ENCODE peak calls at places on chromosomes 1 and 21, in four cellular contexts. One of them, this sample, is unnamed.
A peak's percentile ranks its signal among the peaks of the same experiment; 100 is the strongest.

GRCh38 chr1:176843352-176844297 is 320.9 kb downstream of the ASTN1 start:
- DNase-seq in BJ: no peak
- DNase-seq in AG09319: peak; percentile 22
- DNase-seq in AG04449: peak; percentile 26
- DNase-seq in this sample: peak; percentile 53

GRCh38 chr1:239536165-239536849 is 149.9 kb downstream of the CHRM3 start:
- DNase-seq in BJ: no peak
- DNase-seq in AG09319: no peak
- DNase-seq in AG04449: no peak
- DNase-seq in this sample: no peak

GRCh38 chr1:16393255-16394177 is 26.5 kb downstream of the SZRD1 start:
- DNase-seq in BJ: no peak
- DNase-seq in AG09319: no peak
- DNase-seq in AG04449: no peak
- DNase-seq in this sample: no peak

GRCh38 chr1:68624233-68624632 is 127.4 kb upstream of the DEPDC1 start:
- DNase-seq in BJ: no peak
- DNase-seq in AG09319: no peak
- DNase-seq in AG04449: no peak
- DNase-seq in this sample: peak; percentile 54

GRCh38 chr1:109765483-109765815 is 1.7 kb upstream of the EPS8L3 start:
- DNase-seq in BJ: no peak
- DNase-seq in AG09319: no peak
- DNase-seq in AG04449: no peak
- DNase-seq in this sample: no peak

GRCh38 chr21:45972716-45973474 is 8.7 kb upstream of the COL6A1 start:
- DNase-seq in BJ: no peak
- DNase-seq in AG09319: peak; percentile 81
- DNase-seq in AG04449: no peak
- DNase-seq in this sample: no peak

GRCh38 chr1:114352797-114353196 is 158.2 kb downstream of the TRIM33 start:
- DNase-seq in BJ: no peak
- DNase-seq in AG09319: no peak
- DNase-seq in AG04449: no peak
- DNase-seq in this sample: no peak

GRCh38 chr1:2502661-2503553 is 23.5 kb downstream of the PANK4 start:
- DNase-seq in BJ: no peak
- DNase-seq in AG09319: no peak
- DNase-seq in AG04449: no peak
- DNase-seq in this sample: no peak

GRCh38 chr1:81801834-81802531 is 1.2 kb downstream of the ADGRL2 start:
- DNase-seq in BJ: no peak
- DNase-seq in AG09319: no peak
- DNase-seq in AG04449: no peak
- DNase-seq in this sample: peak; percentile 59

GRCh38 chr1:204075890-204076837 is 3.2 kb downstream of the SOX13 start:
- DNase-seq in BJ: no peak
- DNase-seq in AG09319: no peak
- DNase-seq in AG04449: no peak
- DNase-seq in this sample: no peak

GRCh38 chr21:39313457-39314154 is at the start of gene BRWD1:
- DNase-seq in BJ: no peak
- DNase-seq in AG09319: peak; percentile 74
- DNase-seq in AG04449: peak; percentile 47
- DNase-seq in this sample: peak; percentile 78

GRCh38 chr1:168362991-168363390 is 82.3 kb downstream of the TBX19 start:
- DNase-seq in BJ: no peak
- DNase-seq in AG09319: no peak
- DNase-seq in AG04449: no peak
- DNase-seq in this sample: no peak

GRCh38 chr1:186680031-186681012 is at the start of gene PTGS2:
- DNase-seq in BJ: peak; percentile 87
- DNase-seq in AG09319: peak; percentile 86
- DNase-seq in AG04449: peak; percentile 85
- DNase-seq in this sample: peak; percentile 96

GRCh38 chr1:5959667-5960230 is 32.5 kb downstream of the NPHP4 start:
- DNase-seq in BJ: no peak
- DNase-seq in AG09319: no peak
- DNase-seq in AG04449: no peak
- DNase-seq in this sample: no peak

GRCh38 chr1:22570140-22570909 is 7.0 kb downstream of the EPHA8 start:
- DNase-seq in BJ: no peak
- DNase-seq in AG09319: no peak
- DNase-seq in AG04449: no peak
- DNase-seq in this sample: no peak

GRCh38 chr1:22831729-22832413 is 121.2 kb downstream of the EPHB2 start:
- DNase-seq in BJ: peak; percentile 66
- DNase-seq in AG09319: peak; percentile 22
- DNase-seq in AG04449: no peak
- DNase-seq in this sample: peak; percentile 95

GRCh38 chr1:31657020-31657804 is 12.5 kb upstream of the PEF1 start:
- DNase-seq in BJ: no peak
- DNase-seq in AG09319: no peak
- DNase-seq in AG04449: no peak
- DNase-seq in this sample: no peak

GRCh38 chr1:7281821-7282220 is 489.3 kb upstream of the VAMP3 start:
- DNase-seq in BJ: no peak
- DNase-seq in AG09319: no peak
- DNase-seq in AG04449: no peak
- DNase-seq in this sample: peak; percentile 93

GRCh38 chr1:26697978-26698849 is 2.4 kb downstream of the ARID1A start:
- DNase-seq in BJ: peak; percentile 93
- DNase-seq in AG09319: peak; percentile 90
- DNase-seq in AG04449: peak; percentile 92
- DNase-seq in this sample: peak; percentile 91

GRCh38 chr1:165257969-165258459 is 98.5 kb downstream of the LMX1A start:
- DNase-seq in BJ: no peak
- DNase-seq in AG09319: peak; percentile 24
- DNase-seq in AG04449: no peak
- DNase-seq in this sample: peak; percentile 97

GRCh38 chr1:199247891-199248290 is 609.1 kb downstream of the PTPRC start:
- DNase-seq in BJ: no peak
- DNase-seq in AG09319: no peak
- DNase-seq in AG04449: no peak
- DNase-seq in this sample: no peak

GRCh38 chr1:199246716-199247115 is 607.9 kb downstream of the PTPRC start:
- DNase-seq in BJ: no peak
- DNase-seq in AG09319: no peak
- DNase-seq in AG04449: no peak
- DNase-seq in this sample: no peak

GRCh38 chr1:199242162-199242561 is 603.3 kb downstream of the PTPRC start:
- DNase-seq in BJ: no peak
- DNase-seq in AG09319: no peak
- DNase-seq in AG04449: no peak
- DNase-seq in this sample: no peak

GRCh38 chr1:199242601-199243000 is 603.8 kb downstream of the PTPRC start:
- DNase-seq in BJ: no peak
- DNase-seq in AG09319: no peak
- DNase-seq in AG04449: no peak
- DNase-seq in this sample: no peak

GRCh38 chr1:199243423-199244061 is 604.7 kb downstream of the PTPRC start:
- DNase-seq in BJ: no peak
- DNase-seq in AG09319: no peak
- DNase-seq in AG04449: no peak
- DNase-seq in this sample: peak; percentile 71
- TF ChIP-seq CTCF in BJ: peak; percentile 67
- TF ChIP-seq CTCF in AG09319: peak; percentile 47
- TF ChIP-seq CTCF in AG04449: peak; percentile 73
- TF ChIP-seq CTCF in this sample: peak; percentile 90

DNA sequence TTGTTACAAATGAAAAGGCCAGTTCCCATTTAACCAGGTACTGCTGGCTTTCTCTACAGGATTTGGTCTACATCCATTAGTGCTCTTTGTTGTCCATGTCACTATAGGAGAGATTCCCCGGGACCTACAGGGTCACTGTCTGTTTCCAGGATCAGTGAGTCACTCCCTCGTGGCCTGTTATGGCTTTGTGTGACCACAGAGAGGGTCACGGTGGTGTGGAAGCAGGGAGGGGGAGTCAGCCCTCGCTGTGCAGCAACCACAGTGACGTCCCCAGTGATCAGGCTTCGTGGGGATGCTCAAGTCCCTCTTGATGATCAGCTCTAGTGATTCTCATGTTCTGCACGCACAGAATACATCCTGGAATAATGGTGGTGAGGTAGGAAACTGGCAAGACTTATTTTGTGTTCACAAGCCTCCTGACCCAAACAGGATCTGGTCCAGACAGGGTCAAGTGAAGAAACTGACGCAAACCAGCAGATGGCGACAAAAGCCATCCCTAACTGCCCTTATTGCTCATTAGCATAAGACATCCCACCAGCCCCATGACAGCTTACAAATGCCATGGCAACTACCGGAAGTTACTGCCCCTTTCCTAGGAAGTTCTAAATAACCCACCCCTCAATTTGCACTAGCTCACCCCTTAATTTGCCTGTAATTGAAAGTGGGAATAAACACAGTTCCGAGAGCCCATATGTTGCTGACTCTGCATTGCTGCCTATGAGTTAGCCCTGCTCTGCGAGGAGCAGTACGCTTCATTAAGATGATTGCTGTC is 98.5 kb downstream of the DISC1 start:
- DNase-seq in BJ: no peak
- DNase-seq in AG09319: peak; percentile 8
- DNase-seq in AG04449: no peak
- DNase-seq in this sample: peak; percentile 90
- TF ChIP-seq CTCF in BJ: peak; percentile 46
- TF ChIP-seq CTCF in AG09319: peak; percentile 38
- TF ChIP-seq CTCF in AG04449: peak; percentile 33
- TF ChIP-seq CTCF in this sample: peak; percentile 79

GRCh38 chr21:35603471-35603870 is 456.9 kb downstream of the SETD4 start:
- DNase-seq in BJ: no peak
- DNase-seq in AG09319: no peak
- DNase-seq in AG04449: no peak
- DNase-seq in this sample: no peak

GRCh38 chr21:35607406-35607805 is 452.9 kb downstream of the SETD4 start:
- DNase-seq in BJ: no peak
- DNase-seq in AG09319: no peak
- DNase-seq in AG04449: no peak
- DNase-seq in this sample: no peak

GRCh38 chr21:35609263-35609662 is 451.1 kb downstream of the SETD4 start:
- DNase-seq in BJ: no peak
- DNase-seq in AG09319: no peak
- DNase-seq in AG04449: no peak
- DNase-seq in this sample: peak; percentile 34

GRCh38 chr21:35606136-35606535 is 454.2 kb downstream of the SETD4 start:
- DNase-seq in BJ: no peak
- DNase-seq in AG09319: no peak
- DNase-seq in AG04449: no peak
- DNase-seq in this sample: no peak

GRCh38 chr21:35606578-35606977 is 453.7 kb downstream of the SETD4 start:
- DNase-seq in BJ: no peak
- DNase-seq in AG09319: no peak
- DNase-seq in AG04449: no peak
- DNase-seq in this sample: no peak
- TF ChIP-seq CTCF in BJ: no peak
- TF ChIP-seq CTCF in AG09319: no peak
- TF ChIP-seq CTCF in AG04449: no peak
- TF ChIP-seq CTCF in this sample: no peak

GRCh38 chr1:9314101-9314500 is 21.4 kb downstream of the SPSB1 start:
- DNase-seq in BJ: no peak
- DNase-seq in AG09319: no peak
- DNase-seq in AG04449: no peak
- DNase-seq in this sample: no peak
- TF ChIP-seq CTCF in BJ: no peak
- TF ChIP-seq CTCF in AG09319: no peak
- TF ChIP-seq CTCF in AG04449: no peak
- TF ChIP-seq CTCF in this sample: no peak

GRCh38 chr1:35454616-35455015 is 102.6 kb downstream of the KIAA0319L start:
- DNase-seq in BJ: no peak
- DNase-seq in AG09319: peak; percentile 44
- DNase-seq in AG04449: peak; percentile 42
- DNase-seq in this sample: peak; percentile 42
- TF ChIP-seq CTCF in BJ: peak; percentile 41
- TF ChIP-seq CTCF in AG09319: peak; percentile 36
- TF ChIP-seq CTCF in AG04449: no peak
- TF ChIP-seq CTCF in this sample: no peak

DNA sequence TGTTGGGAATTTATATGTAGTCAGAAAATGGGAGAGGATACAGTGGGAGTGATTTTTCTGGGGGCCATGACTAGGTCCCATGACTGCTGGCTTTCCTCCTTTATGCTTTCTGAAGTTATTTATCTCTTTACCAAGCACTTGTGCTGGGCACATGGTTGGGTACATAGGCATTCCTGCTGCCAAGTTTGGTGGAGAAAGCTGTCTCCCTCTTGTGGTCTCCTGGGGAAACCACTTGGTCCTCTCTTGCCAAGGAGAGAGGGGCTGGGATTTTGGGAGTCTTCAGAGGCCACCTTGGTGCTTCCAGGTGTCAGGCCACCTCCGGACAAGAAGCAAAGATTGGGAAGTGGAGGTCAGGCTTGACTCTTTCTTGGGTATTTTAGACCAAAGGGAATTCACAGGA is 120.2 kb upstream of the KCNE2 start:
- DNase-seq in BJ: no peak
- DNase-seq in AG09319: no peak
- DNase-seq in AG04449: no peak
- DNase-seq in this sample: peak; percentile 51
- TF ChIP-seq CTCF in BJ: peak; percentile 61
- TF ChIP-seq CTCF in AG09319: peak; percentile 54
- TF ChIP-seq CTCF in AG04449: peak; percentile 46
- TF ChIP-seq CTCF in this sample: peak; percentile 43

DNA sequence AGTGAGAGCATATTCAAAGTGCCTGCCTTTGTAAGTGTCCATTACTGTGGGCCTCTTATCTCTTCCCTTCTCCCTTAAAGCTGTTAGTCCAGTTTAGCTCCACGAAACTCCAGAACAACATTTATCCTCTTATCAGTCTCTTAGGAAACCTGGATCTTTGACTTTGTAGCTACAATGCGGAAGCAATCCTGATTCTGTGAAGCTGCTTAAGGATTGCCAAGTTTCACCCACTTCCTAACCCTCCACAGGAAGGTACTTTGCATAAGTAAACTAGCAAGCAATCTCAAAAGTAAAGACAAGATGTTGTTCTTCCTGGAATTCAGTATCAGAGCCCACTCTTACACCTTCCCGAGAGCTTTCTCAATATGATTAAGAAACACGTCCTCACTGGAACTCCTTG is 164.9 kb upstream of the USP25 start:
- DNase-seq in BJ: no peak
- DNase-seq in AG09319: no peak
- DNase-seq in AG04449: no peak
- DNase-seq in this sample: no peak
- TF ChIP-seq CTCF in BJ: no peak
- TF ChIP-seq CTCF in AG09319: no peak
- TF ChIP-seq CTCF in AG04449: no peak
- TF ChIP-seq CTCF in this sample: no peak

GRCh38 chr1:32892368-32893197 is 6.3 kb downstream of the HPCA start:
- DNase-seq in BJ: no peak
- DNase-seq in AG09319: no peak
- DNase-seq in AG04449: no peak
- DNase-seq in this sample: no peak
- TF ChIP-seq CTCF in BJ: peak; percentile 29
- TF ChIP-seq CTCF in AG09319: peak; percentile 28
- TF ChIP-seq CTCF in AG04449: peak; percentile 56
- TF ChIP-seq CTCF in this sample: peak; percentile 25

GRCh38 chr1:245153081-245153644 is 1.6 kb upstream of the KIF26B start:
- DNase-seq in BJ: no peak
- DNase-seq in AG09319: peak; percentile 31
- DNase-seq in AG04449: peak; percentile 10
- DNase-seq in this sample: peak; percentile 89
- TF ChIP-seq CTCF in BJ: peak; percentile 72
- TF ChIP-seq CTCF in AG09319: peak; percentile 67
- TF ChIP-seq CTCF in AG04449: peak; percentile 40
- TF ChIP-seq CTCF in this sample: peak; percentile 96

GRCh38 chr1:28983509-28984310 is 69.3 kb downstream of the EPB41 start:
- DNase-seq in BJ: no peak
- DNase-seq in AG09319: no peak
- DNase-seq in AG04449: no peak
- DNase-seq in this sample: no peak
- TF ChIP-seq CTCF in BJ: no peak
- TF ChIP-seq CTCF in AG09319: no peak
- TF ChIP-seq CTCF in AG04449: no peak
- TF ChIP-seq CTCF in this sample: no peak

This sample was measured in MCF 10A.